ENCODE peak calls at places on chromosome 6, in five cellular contexts. One of them, this sample, is unnamed.

GRCh38 chr6:158232445-158233213 is 64.5 kb downstream of the GTF2H5 start:
- DNase-seq in HuH-7: peak
- DNase-seq in T-cell: peak
- DNase-seq in T-helper 1 cell: peak
- DNase-seq in mesothelial cell of epicardium: peak
- DNase-seq in this sample: peak

GRCh38 chr6:11083491-11083890 is 10.1 kb upstream of the SMIM13 start:
- DNase-seq in T-helper 1 cell: no peak
- DNase-seq in mesothelial cell of epicardium: no peak
- DNase-seq in T-cell: no peak
- DNase-seq in HuH-7: no peak
- DNase-seq in this sample: no peak

GRCh38 chr6:73566954-73567591 is 46.2 kb upstream of the EEF1A1 start:
- DNase-seq in T-cell: no peak
- DNase-seq in HuH-7: peak
- DNase-seq in T-helper 1 cell: no peak
- DNase-seq in mesothelial cell of epicardium: no peak
- DNase-seq in this sample: peak

GRCh38 chr6:26233608-26234420 is 131.2 kb upstream of the BTN3A2 start:
- DNase-seq in mesothelial cell of epicardium: no peak
- DNase-seq in T-cell: peak
- DNase-seq in T-helper 1 cell: peak
- DNase-seq in HuH-7: no peak
- DNase-seq in this sample: no peak

GRCh38 chr6:130776287-130776925 is 50.8 kb upstream of the SMLR1 start:
- DNase-seq in T-helper 1 cell: no peak
- DNase-seq in HuH-7: no peak
- DNase-seq in T-cell: no peak
- DNase-seq in mesothelial cell of epicardium: no peak
- DNase-seq in this sample: no peak

GRCh38 chr6:77403424-77403823 is 59.9 kb downstream of the HTR1B start:
- DNase-seq in T-cell: no peak
- DNase-seq in HuH-7: no peak
- DNase-seq in T-helper 1 cell: no peak
- DNase-seq in mesothelial cell of epicardium: no peak
- DNase-seq in this sample: peak

GRCh38 chr6:108667984-108668383 is 107.3 kb downstream of the FOXO3 start:
- DNase-seq in mesothelial cell of epicardium: no peak
- DNase-seq in T-helper 1 cell: no peak
- DNase-seq in T-cell: no peak
- DNase-seq in HuH-7: no peak
- DNase-seq in this sample: no peak

GRCh38 chr6:170162011-170162770 is 128.7 kb downstream of the DLL1 start:
- DNase-seq in T-helper 1 cell: no peak
- DNase-seq in T-cell: no peak
- DNase-seq in mesothelial cell of epicardium: no peak
- DNase-seq in HuH-7: no peak
- DNase-seq in this sample: no peak

GRCh38 chr6:148868314-148868713 is 121.5 kb downstream of the UST start:
- DNase-seq in mesothelial cell of epicardium: no peak
- DNase-seq in T-helper 1 cell: no peak
- DNase-seq in HuH-7: no peak
- DNase-seq in T-cell: no peak
- DNase-seq in this sample: no peak

GRCh38 chr6:24743265-24743943 is 24.4 kb upstream of the C6orf62 start:
- DNase-seq in mesothelial cell of epicardium: no peak
- DNase-seq in HuH-7: no peak
- DNase-seq in T-cell: no peak
- DNase-seq in T-helper 1 cell: no peak
- DNase-seq in this sample: no peak

GRCh38 chr6:97465877-97466710 is 183.1 kb upstream of the MMS22L start:
- DNase-seq in mesothelial cell of epicardium: no peak
- DNase-seq in T-cell: no peak
- DNase-seq in T-helper 1 cell: no peak
- DNase-seq in HuH-7: no peak
- DNase-seq in this sample: no peak

GRCh38 chr6:159875194-159875593 is 15.6 kb upstream of the MAS1 start:
- DNase-seq in HuH-7: peak
- DNase-seq in T-helper 1 cell: no peak
- DNase-seq in T-cell: no peak
- DNase-seq in mesothelial cell of epicardium: no peak
- DNase-seq in this sample: no peak

GRCh38 chr6:156687875-156688549 is 89.2 kb upstream of the ARID1B start:
- DNase-seq in HuH-7: peak
- DNase-seq in mesothelial cell of epicardium: no peak
- DNase-seq in T-cell: no peak
- DNase-seq in T-helper 1 cell: no peak
- DNase-seq in this sample: peak

GRCh38 chr6:5905431-5906339 is 101.0 kb downstream of the NRN1 start:
- DNase-seq in mesothelial cell of epicardium: no peak
- DNase-seq in HuH-7: no peak
- DNase-seq in T-cell: no peak
- DNase-seq in T-helper 1 cell: no peak
- DNase-seq in this sample: peak

GRCh38 chr6:69719602-69720193 is 77.1 kb downstream of the LMBRD1 start:
- DNase-seq in T-helper 1 cell: no peak
- DNase-seq in T-cell: no peak
- DNase-seq in HuH-7: no peak
- DNase-seq in mesothelial cell of epicardium: no peak
- DNase-seq in this sample: no peak

GRCh38 chr6:139240161-139241010 is 51.4 kb downstream of the TXLNB start:
- DNase-seq in mesothelial cell of epicardium: peak
- DNase-seq in HuH-7: no peak
- DNase-seq in T-cell: no peak
- DNase-seq in T-helper 1 cell: no peak
- DNase-seq in this sample: no peak

GRCh38 chr6:134041093-134041492 is 11.3 kb downstream of the SLC2A12 start:
- DNase-seq in T-helper 1 cell: no peak
- DNase-seq in T-cell: no peak
- DNase-seq in HuH-7: no peak
- DNase-seq in mesothelial cell of epicardium: no peak
- DNase-seq in this sample: no peak

GRCh38 chr6:152746172-152746553 is 4.4 kb upstream of the VIP start:
- DNase-seq in T-cell: no peak
- DNase-seq in mesothelial cell of epicardium: no peak
- DNase-seq in HuH-7: no peak
- DNase-seq in T-helper 1 cell: no peak
- DNase-seq in this sample: no peak

GRCh38 chr6:81838031-81838430 is 85.5 kb upstream of the TENT5A start:
- DNase-seq in T-cell: no peak
- DNase-seq in T-helper 1 cell: no peak
- DNase-seq in mesothelial cell of epicardium: no peak
- DNase-seq in HuH-7: no peak
- DNase-seq in this sample: no peak

GRCh38 chr6:7295916-7296315 is 17.1 kb downstream of the SSR1 start:
- DNase-seq in T-helper 1 cell: no peak
- DNase-seq in T-cell: no peak
- DNase-seq in mesothelial cell of epicardium: no peak
- DNase-seq in HuH-7: no peak
- DNase-seq in this sample: no peak

GRCh38 chr6:87483929-87484328 is 11.2 kb downstream of the SLC35A1 start:
- DNase-seq in T-helper 1 cell: no peak
- DNase-seq in mesothelial cell of epicardium: no peak
- DNase-seq in HuH-7: no peak
- DNase-seq in T-cell: no peak
- DNase-seq in this sample: no peak

GRCh38 chr6:125729983-125730382 is 19.4 kb upstream of the HEY2 start:
- DNase-seq in T-cell: no peak
- DNase-seq in HuH-7: no peak
- DNase-seq in T-helper 1 cell: no peak
- DNase-seq in mesothelial cell of epicardium: no peak
- DNase-seq in this sample: no peak

GRCh38 chr6:157272866-157273755 is 50.2 kb downstream of the TMEM242 start:
- DNase-seq in T-cell: no peak
- DNase-seq in T-helper 1 cell: no peak
- DNase-seq in HuH-7: peak
- DNase-seq in mesothelial cell of epicardium: no peak
- DNase-seq in this sample: no peak

This sample was measured in ascending aorta.